ENCODE peak calls at places on chromosomes 7 and 10, in seven cellular contexts. One of them, this sample, is unnamed.

GRCh38 chr10:70652761-70653657 is 19.3 kb upstream of the ADAMTS14 start:
- DNase-seq in mesendoderm: no peak
- DNase-seq in GM23248: peak; percentile 99
- DNase-seq in cardiac muscle cell: peak; percentile 87
- DNase-seq in suprapubic skin: no peak
- DNase-seq in fibroblast of lung: peak; percentile 100
- DNase-seq in neural progenitor cell: no peak
- DNase-seq in this sample: peak; percentile 38

GRCh38 chr10:79097021-79097695 is 28.4 kb downstream of the ZMIZ1 start:
- DNase-seq in fibroblast of lung: peak; percentile 50
- DNase-seq in cardiac muscle cell: no peak
- DNase-seq in GM23248: peak; percentile 48
- DNase-seq in suprapubic skin: no peak
- DNase-seq in neural progenitor cell: no peak
- DNase-seq in mesendoderm: no peak
- DNase-seq in this sample: no peak

GRCh38 chr10:77116904-77117303 is 520.7 kb downstream of the KCNMA1 start:
- DNase-seq in suprapubic skin: no peak
- DNase-seq in neural progenitor cell: no peak
- DNase-seq in cardiac muscle cell: no peak
- DNase-seq in fibroblast of lung: peak; percentile 40
- DNase-seq in GM23248: no peak
- DNase-seq in mesendoderm: no peak
- DNase-seq in this sample: no peak

GRCh38 chr10:61975107-61975932 is 73.8 kb downstream of the ARID5B start:
- DNase-seq in suprapubic skin: no peak
- DNase-seq in fibroblast of lung: peak; percentile 83
- DNase-seq in neural progenitor cell: no peak
- DNase-seq in cardiac muscle cell: peak; percentile 76
- DNase-seq in mesendoderm: peak; percentile 34
- DNase-seq in GM23248: peak; percentile 94
- DNase-seq in this sample: no peak

GRCh38 chr7:151518105-151518780 is 1.5 kb downstream of the RHEB start:
- DNase-seq in cardiac muscle cell: peak; percentile 48
- DNase-seq in neural progenitor cell: peak; percentile 37
- DNase-seq in fibroblast of lung: peak; percentile 45
- DNase-seq in GM23248: peak; percentile 73
- DNase-seq in suprapubic skin: peak; percentile 77
- DNase-seq in mesendoderm: peak; percentile 55
- DNase-seq in this sample: peak; percentile 62

GRCh38 chr10:33100996-33101747 is 143.1 kb upstream of the ITGB1 start:
- DNase-seq in neural progenitor cell: no peak
- DNase-seq in mesendoderm: no peak
- DNase-seq in suprapubic skin: no peak
- DNase-seq in fibroblast of lung: no peak
- DNase-seq in GM23248: no peak
- DNase-seq in cardiac muscle cell: no peak
- DNase-seq in this sample: no peak

GRCh38 chr7:159195926-159196325 is 51.3 kb upstream of the VIPR2 start:
- DNase-seq in fibroblast of lung: no peak
- DNase-seq in suprapubic skin: no peak
- DNase-seq in neural progenitor cell: no peak
- DNase-seq in cardiac muscle cell: no peak
- DNase-seq in mesendoderm: no peak
- DNase-seq in GM23248: no peak
- DNase-seq in this sample: no peak

GRCh38 chr7:116610721-116611120 is 61.3 kb upstream of the MET start:
- DNase-seq in fibroblast of lung: no peak
- DNase-seq in neural progenitor cell: no peak
- DNase-seq in suprapubic skin: no peak
- DNase-seq in mesendoderm: no peak
- DNase-seq in GM23248: no peak
- DNase-seq in cardiac muscle cell: no peak
- DNase-seq in this sample: no peak

GRCh38 chr10:22054946-22055345 is 51.4 kb upstream of the DNAJC1 start:
- DNase-seq in GM23248: no peak
- DNase-seq in neural progenitor cell: no peak
- DNase-seq in cardiac muscle cell: peak; percentile 38
- DNase-seq in fibroblast of lung: peak; percentile 1
- DNase-seq in mesendoderm: peak; percentile 74
- DNase-seq in suprapubic skin: no peak
- DNase-seq in this sample: no peak

GRCh38 chr7:25995893-25996529 is 156.0 kb upstream of the NFE2L3 start:
- DNase-seq in neural progenitor cell: no peak
- DNase-seq in cardiac muscle cell: no peak
- DNase-seq in fibroblast of lung: no peak
- DNase-seq in suprapubic skin: no peak
- DNase-seq in mesendoderm: peak; percentile 32
- DNase-seq in GM23248: no peak
- DNase-seq in this sample: no peak

GRCh38 chr7:32104766-32105165 is 34.6 kb upstream of the PDE1C start:
- DNase-seq in mesendoderm: no peak
- DNase-seq in fibroblast of lung: peak; percentile 50
- DNase-seq in GM23248: peak; percentile 23
- DNase-seq in suprapubic skin: no peak
- DNase-seq in cardiac muscle cell: no peak
- DNase-seq in neural progenitor cell: no peak
- DNase-seq in this sample: no peak

GRCh38 chr10:89861584-89862287 is 160.3 kb downstream of the KIF20B start:
- DNase-seq in neural progenitor cell: no peak
- DNase-seq in suprapubic skin: no peak
- DNase-seq in cardiac muscle cell: peak; percentile 67
- DNase-seq in fibroblast of lung: peak; percentile 88
- DNase-seq in mesendoderm: peak; percentile 18
- DNase-seq in GM23248: peak; percentile 82
- DNase-seq in this sample: no peak

GRCh38 chr7:91291902-91292301 is 27.7 kb downstream of the FZD1 start:
- DNase-seq in mesendoderm: peak; percentile 25
- DNase-seq in neural progenitor cell: no peak
- DNase-seq in GM23248: no peak
- DNase-seq in suprapubic skin: no peak
- DNase-seq in cardiac muscle cell: no peak
- DNase-seq in fibroblast of lung: no peak
- DNase-seq in this sample: no peak

GRCh38 chr7:91293136-91293535 is 28.9 kb downstream of the FZD1 start:
- DNase-seq in GM23248: no peak
- DNase-seq in suprapubic skin: no peak
- DNase-seq in mesendoderm: no peak
- DNase-seq in cardiac muscle cell: no peak
- DNase-seq in neural progenitor cell: no peak
- DNase-seq in fibroblast of lung: no peak
- DNase-seq in this sample: no peak

GRCh38 chr7:91292506-91292905 is 28.3 kb downstream of the FZD1 start:
- DNase-seq in mesendoderm: no peak
- DNase-seq in cardiac muscle cell: no peak
- DNase-seq in neural progenitor cell: no peak
- DNase-seq in fibroblast of lung: no peak
- DNase-seq in GM23248: no peak
- DNase-seq in suprapubic skin: no peak
- DNase-seq in this sample: no peak

GRCh38 chr7:91293840-91294239 is 29.6 kb downstream of the FZD1 start:
- DNase-seq in cardiac muscle cell: no peak
- DNase-seq in neural progenitor cell: no peak
- DNase-seq in GM23248: no peak
- DNase-seq in suprapubic skin: no peak
- DNase-seq in fibroblast of lung: no peak
- DNase-seq in mesendoderm: no peak
- DNase-seq in this sample: no peak

GRCh38 chr7:91295571-91295970 is 31.3 kb downstream of the FZD1 start:
- DNase-seq in suprapubic skin: no peak
- DNase-seq in fibroblast of lung: no peak
- DNase-seq in GM23248: no peak
- DNase-seq in neural progenitor cell: no peak
- DNase-seq in cardiac muscle cell: no peak
- DNase-seq in mesendoderm: no peak
- DNase-seq in this sample: no peak
- H3K4me1 ChIP-seq in suprapubic skin: no peaks in the 10 kb centered on the region
- H3K4me1 ChIP-seq in fibroblast of lung: no peaks in the 10 kb centered on the region
- H3K4me1 ChIP-seq in GM23248: no peaks in the 10 kb centered on the region
- H3K4me1 ChIP-seq in neural progenitor cell: no peaks in the 10 kb centered on the region
- H3K4me1 ChIP-seq in cardiac muscle cell: no peaks in the 10 kb centered on the region
- H3K4me1 ChIP-seq in mesendoderm: no peaks in the 10 kb centered on the region
- H3K4me1 ChIP-seq in this sample: no peaks in the 10 kb centered on the region

GRCh38 chr7:620052-620451 is 100.4 kb upstream of the PDGFA start:
- DNase-seq in GM23248: peak; percentile 31
- DNase-seq in fibroblast of lung: peak; percentile 93
- DNase-seq in mesendoderm: peak; percentile 29
- DNase-seq in neural progenitor cell: no peak
- DNase-seq in suprapubic skin: no peak
- DNase-seq in cardiac muscle cell: peak; percentile 85
- DNase-seq in this sample: no peak
- H3K27ac ChIP-seq in GM23248: no peak overlapping the region
- H3K27ac ChIP-seq in fibroblast of lung: no peak overlapping the region
- H3K27ac ChIP-seq in mesendoderm: no peak overlapping the region
- H3K27ac ChIP-seq in neural progenitor cell: no peak overlapping the region
- H3K27ac ChIP-seq in suprapubic skin: no peak overlapping the region
- H3K27ac ChIP-seq in cardiac muscle cell: no peak overlapping the region
- H3K27ac ChIP-seq in this sample: peak overlapping the region; percentile 63

GRCh38 chr7:36209814-36210183 is 56.7 kb downstream of the EEPD1 start:
- DNase-seq in neural progenitor cell: no peak
- DNase-seq in fibroblast of lung: no peak
- DNase-seq in GM23248: no peak
- DNase-seq in cardiac muscle cell: no peak
- DNase-seq in mesendoderm: no peak
- DNase-seq in suprapubic skin: no peak
- DNase-seq in this sample: no peak
- H3K4me1 ChIP-seq in neural progenitor cell: peaks cover 19% of the 10 kb centered on the region
- H3K4me1 ChIP-seq in fibroblast of lung: peaks cover 19% of the 10 kb centered on the region
- H3K4me1 ChIP-seq in GM23248: peaks cover 19% of the 10 kb centered on the region
- H3K4me1 ChIP-seq in cardiac muscle cell: peaks cover 52% of the 10 kb centered on the region
- H3K4me1 ChIP-seq in mesendoderm: peaks cover 4% of the 10 kb centered on the region
- H3K4me1 ChIP-seq in suprapubic skin: peaks cover 31% of the 10 kb centered on the region
- H3K4me1 ChIP-seq in this sample: peaks cover 6% of the 10 kb centered on the region

DNA sequence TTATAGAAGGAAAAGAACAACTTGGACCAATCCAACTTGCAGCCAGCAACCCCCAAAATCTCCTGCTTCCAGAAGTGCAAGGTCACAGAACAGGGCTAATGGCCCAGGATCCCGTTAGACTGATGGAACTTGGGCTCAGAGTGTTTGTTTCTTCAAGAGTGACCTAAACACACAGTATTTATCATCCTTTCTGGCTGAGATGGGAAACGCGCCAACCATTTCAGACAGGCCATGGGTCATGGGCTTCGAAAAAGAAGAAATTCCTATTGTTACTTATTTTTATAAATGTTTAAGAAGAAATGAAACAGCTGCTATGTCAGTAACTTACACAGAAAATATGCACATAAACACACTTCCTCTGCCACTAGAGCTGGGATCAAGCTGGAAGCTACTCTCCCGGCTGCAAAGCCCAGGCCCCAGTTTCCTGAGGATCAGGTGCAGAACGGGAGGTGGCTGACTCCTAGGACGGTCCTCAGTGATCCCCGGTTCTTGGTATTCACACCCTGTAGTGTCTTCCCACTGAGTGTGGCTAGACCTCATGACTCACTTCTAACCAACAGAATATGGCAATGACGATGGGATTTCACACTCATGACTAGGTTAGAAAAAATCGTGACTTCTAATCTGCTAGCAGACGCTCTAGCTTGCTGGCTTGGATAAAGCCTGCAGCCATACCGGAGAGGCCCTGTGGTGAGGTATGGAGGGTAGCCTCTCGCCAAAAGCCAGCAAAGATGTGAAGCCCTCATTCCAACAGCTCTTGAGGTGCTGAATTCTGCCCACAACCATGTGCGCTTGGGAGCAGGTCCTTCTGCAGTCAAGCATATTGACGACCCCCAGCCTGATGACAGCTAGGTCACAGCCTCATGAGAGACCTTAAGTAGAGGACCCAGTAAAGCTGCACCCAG is 60.2 kb downstream of the CHST15 start:
- DNase-seq in suprapubic skin: no peak
- DNase-seq in GM23248: peak; percentile 78
- DNase-seq in cardiac muscle cell: peak; percentile 78
- DNase-seq in neural progenitor cell: no peak
- DNase-seq in fibroblast of lung: peak; percentile 93
- DNase-seq in mesendoderm: peak; percentile 58
- DNase-seq in this sample: no peak
- H3K27ac ChIP-seq in suprapubic skin: no peak overlapping the region
- H3K27ac ChIP-seq in GM23248: no peak overlapping the region
- H3K27ac ChIP-seq in cardiac muscle cell: no peak overlapping the region
- H3K27ac ChIP-seq in neural progenitor cell: no peak overlapping the region
- H3K27ac ChIP-seq in fibroblast of lung: peak overlapping the region; percentile 27
- H3K27ac ChIP-seq in mesendoderm: no peak overlapping the region
- H3K27ac ChIP-seq in this sample: peak overlapping the region; percentile 57

GRCh38 chr7:80151274-80151665 is 16.6 kb downstream of the GNAI1 start:
- DNase-seq in GM23248: peak; percentile 76
- DNase-seq in suprapubic skin: no peak
- DNase-seq in neural progenitor cell: no peak
- DNase-seq in cardiac muscle cell: peak; percentile 57
- DNase-seq in fibroblast of lung: peak; percentile 91
- DNase-seq in mesendoderm: no peak
- DNase-seq in this sample: no peak

GRCh38 chr7:80150621-80151273 is 16.1 kb downstream of the GNAI1 start:
- DNase-seq in GM23248: peak; percentile 30
- DNase-seq in mesendoderm: peak; percentile 67
- DNase-seq in cardiac muscle cell: peak; percentile 69
- DNase-seq in suprapubic skin: no peak
- DNase-seq in neural progenitor cell: no peak
- DNase-seq in fibroblast of lung: peak; percentile 80
- DNase-seq in this sample: no peak

GRCh38 chr7:80155374-80155773 is 20.7 kb downstream of the GNAI1 start:
- DNase-seq in fibroblast of lung: no peak
- DNase-seq in neural progenitor cell: no peak
- DNase-seq in cardiac muscle cell: no peak
- DNase-seq in suprapubic skin: no peak
- DNase-seq in mesendoderm: no peak
- DNase-seq in GM23248: no peak
- DNase-seq in this sample: no peak

GRCh38 chr7:80153446-80153845 is 18.8 kb downstream of the GNAI1 start:
- DNase-seq in GM23248: peak; percentile 8
- DNase-seq in fibroblast of lung: peak; percentile 50
- DNase-seq in neural progenitor cell: no peak
- DNase-seq in cardiac muscle cell: no peak
- DNase-seq in mesendoderm: peak; percentile 44
- DNase-seq in suprapubic skin: no peak
- DNase-seq in this sample: no peak

DNA sequence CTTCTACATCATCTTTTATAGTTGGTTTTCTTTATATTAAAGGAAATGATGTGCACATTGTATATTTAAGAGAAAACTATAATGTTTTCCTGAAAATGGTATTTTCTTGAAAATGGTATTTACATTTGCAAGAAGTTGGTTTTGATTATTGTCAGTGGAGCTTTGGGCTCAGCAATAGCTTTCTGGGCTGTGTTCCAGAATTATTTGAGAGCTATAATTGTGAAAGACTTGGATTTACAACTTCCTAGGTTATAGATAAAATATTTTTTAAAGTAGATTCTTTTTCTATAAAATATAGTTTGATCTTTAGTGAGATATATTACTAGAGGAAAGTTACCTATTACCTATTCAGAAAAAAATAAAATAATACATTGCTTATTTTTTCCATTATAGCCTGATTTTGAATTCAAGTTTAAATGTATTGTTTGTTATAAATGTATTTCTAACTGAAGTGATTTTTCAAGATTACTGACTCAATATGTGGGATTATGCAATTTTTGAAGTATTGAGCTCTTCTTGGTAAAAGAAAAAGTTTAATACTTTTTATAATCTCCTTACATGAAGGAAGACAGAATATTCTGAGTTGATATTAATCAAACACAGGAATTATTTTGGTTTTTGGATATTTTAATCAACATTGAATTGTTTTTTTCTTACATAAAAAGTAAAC is 20.2 kb downstream of the GNAI1 start:
- DNase-seq in neural progenitor cell: no peak
- DNase-seq in cardiac muscle cell: peak; percentile 70
- DNase-seq in suprapubic skin: no peak
- DNase-seq in fibroblast of lung: no peak
- DNase-seq in GM23248: peak; percentile 72
- DNase-seq in mesendoderm: no peak
- DNase-seq in this sample: no peak
- H3K4me1 ChIP-seq in neural progenitor cell: peaks cover 4% of the 10 kb centered on the region
- H3K4me1 ChIP-seq in cardiac muscle cell: no peaks in the 10 kb centered on the region
- H3K4me1 ChIP-seq in suprapubic skin: peaks cover 61% of the 10 kb centered on the region
- H3K4me1 ChIP-seq in fibroblast of lung: peaks cover 31% of the 10 kb centered on the region
- H3K4me1 ChIP-seq in GM23248: peaks cover 57% of the 10 kb centered on the region
- H3K4me1 ChIP-seq in mesendoderm: peaks cover 6% of the 10 kb centered on the region
- H3K4me1 ChIP-seq in this sample: no peaks in the 10 kb centered on the region

This sample was measured in uterus.